ENCODE peak calls at places on chromosomes 1 and 21, in six cellular contexts. D is HEK293T, J is Calu3, R is NAMALWA, L is colonic mucosa, X is iPS-NIHi11. C is an unnamed sample.

GRCh38 chr1:24426738-24427468 is 11.3 kb downstream of the NIPAL3 start:
- DNase-seq in D (no peak), J (no peak), R (no peak), L (no peak), X (no peak), C (no peak)

GRCh38 chr1:31409946-31410858 is 2.8 kb upstream of the SERINC2 start:
- DNase-seq in D (no peak), J (no peak), R (no peak), L (no peak), X (no peak), C (no peak)

GRCh38 chr1:68057564-68057963 is 7.1 kb upstream of the DIRAS3 start:
- DNase-seq in D (no peak), J (no peak), R (peak), L (no peak), X (peak), C (no peak)

GRCh38 chr1:77888429-77889239 is at the start of gene NEXN:
- DNase-seq in D (peak), J (peak), R (no peak), L (peak), X (peak), C (peak)

GRCh38 chr1:34759472-34760357 is at the start of gene GJB4:
- DNase-seq in D (no peak), J (peak), R (no peak), L (peak), X (peak), C (no peak)

GRCh38 chr1:208207388-208208131 is 36.6 kb downstream of the PLXNA2 start:
- DNase-seq in D (no peak), J (peak), R (no peak), L (no peak), X (no peak), C (no peak)

GRCh38 chr21:36504067-36505058 is 24.4 kb upstream of the CLDN14 start:
- DNase-seq in D (peak), J (peak), R (peak), L (peak), X (no peak), C (peak)

GRCh38 chr1:205376739-205377138 is 20.0 kb upstream of the KLHDC8A start:
- DNase-seq in D (no peak), J (no peak), R (no peak), L (no peak), X (no peak), C (no peak)

GRCh38 chr1:26993237-26994019 is at the start of gene TRNP1:
- DNase-seq in D (peak), J (peak), R (peak), L (peak), X (peak), C (no peak)

GRCh38 chr1:1393428-1393827 is 5.7 kb downstream of the CCNL2 start:
- DNase-seq in D (no peak), J (no peak), R (no peak), L (no peak), X (no peak), C (no peak)

GRCh38 chr1:160007577-160008200 is 24.1 kb downstream of the PIGM start:
- DNase-seq in D (peak), J (no peak), R (peak), L (no peak), X (peak), C (no peak)

GRCh38 chr1:27637052-27637451 is 2.1 kb upstream of the FGR start:
- DNase-seq in D (no peak), J (no peak), R (no peak), L (no peak), X (no peak), C (no peak)

GRCh38 chr1:223508819-223509218 is 115.6 kb downstream of the CCDC185 start:
- DNase-seq in D (no peak), J (no peak), R (no peak), L (no peak), X (no peak), C (no peak)

GRCh38 chr21:20949884-20950283 is 48.3 kb upstream of the NCAM2 start:
- DNase-seq in D (no peak), J (no peak), R (no peak), L (no peak), X (no peak), C (no peak)

GRCh38 chr1:91099746-91100621 is 78.1 kb upstream of the ZNF644 start:
- DNase-seq in D (no peak), J (peak), R (no peak), L (no peak), X (no peak), C (no peak)